ENCODE peak calls at places on chromosomes 1 and 21, in four cellular contexts. L, D, W and A are unnamed samples.

GRCh38 chr1:161069731-161070270 is at the start of gene ARHGAP30:
- DNase-seq in L (peak; percentile 54), D (peak; percentile 60), W (no peak), A (peak; percentile 72)

GRCh38 chr1:186340772-186341171 is 34.3 kb downstream of the TPR start:
- DNase-seq in L (no peak), D (no peak), W (no peak), A (no peak)

GRCh38 chr1:4617506-4617905 is 36.9 kb upstream of the AJAP1 start:
- DNase-seq in L (no peak), D (no peak), W (no peak), A (no peak)

GRCh38 chr1:62946516-62946915 is 162.6 kb downstream of the ATG4C start:
- DNase-seq in L (no peak), D (no peak), W (no peak), A (no peak)

GRCh38 chr1:188715566-188715965 is 1762.1 kb downstream of the BRINP3 start:
- DNase-seq in L (no peak), D (no peak), W (no peak), A (no peak)

GRCh38 chr21:31675960-31676359 is 16.5 kb downstream of the SOD1 start:
- DNase-seq in L (no peak), D (no peak), W (no peak), A (no peak)

GRCh38 chr1:64955093-64956066 is 11.0 kb downstream of the JAK1 start:
- DNase-seq in L (no peak), D (no peak), W (no peak), A (no peak)

GRCh38 chr1:162835157-162835899 is 25.6 kb downstream of the CCDC190 start:
- DNase-seq in L (no peak), D (no peak), W (no peak), A (no peak)

GRCh38 chr1:53654216-53655210 is 84.5 kb downstream of the GLIS1 start:
- DNase-seq in L (no peak), D (no peak), W (no peak), A (no peak)

GRCh38 chr1:203202431-203203245 is 16.1 kb upstream of the CHI3L1 start:
- DNase-seq in L (no peak), D (peak; percentile 43), W (peak; percentile 14), A (no peak)

GRCh38 chr1:17605582-17606344 is 66.3 kb downstream of the ARHGEF10L start:
- DNase-seq in L (no peak), D (peak; percentile 46), W (no peak), A (no peak)

GRCh38 chr1:201140235-201140940 is 13.4 kb upstream of the ASCL5 start:
- DNase-seq in L (no peak), D (no peak), W (no peak), A (no peak)